ENCODE peak calls at places on chromosomes 5 and 9, in four cellular contexts. One of them, this sample, is unnamed.

GRCh38 chr9:19551124-19551929 is 142.5 kb downstream of the ACER2 start:
- DNase-seq in K562: no peak
- DNase-seq in GM12878: peak
- DNase-seq in SK-N-SH: no peak
- DNase-seq in this sample: peak

GRCh38 chr9:130880599-130881220 is 15.9 kb downstream of the QRFP start:
- DNase-seq in K562: no peak
- DNase-seq in GM12878: no peak
- DNase-seq in SK-N-SH: no peak
- DNase-seq in this sample: no peak

GRCh38 chr9:131781069-131781468 is 41.2 kb upstream of the RAPGEF1 start:
- DNase-seq in K562: no peak
- DNase-seq in GM12878: no peak
- DNase-seq in SK-N-SH: no peak
- DNase-seq in this sample: no peak

GRCh38 chr5:142433526-142434321 is 108.9 kb upstream of the SPRY4 start:
- DNase-seq in K562: no peak
- DNase-seq in GM12878: no peak
- DNase-seq in SK-N-SH: no peak
- DNase-seq in this sample: peak

GRCh38 chr5:90226433-90227099 is 183.0 kb downstream of the CETN3 start:
- DNase-seq in K562: no peak
- DNase-seq in GM12878: no peak
- DNase-seq in SK-N-SH: peak
- DNase-seq in this sample: no peak

GRCh38 chr9:696332-697090 is 145.0 kb upstream of the DMRT1 start:
- DNase-seq in K562: no peak
- DNase-seq in GM12878: no peak
- DNase-seq in SK-N-SH: no peak
- DNase-seq in this sample: peak

GRCh38 chr9:34985311-34985899 is 4.1 kb upstream of the DNAJB5 start:
- DNase-seq in K562: peak
- DNase-seq in GM12878: no peak
- DNase-seq in SK-N-SH: peak
- DNase-seq in this sample: peak

GRCh38 chr9:71911908-71912325 is 478 bp downstream of the C9orf85 start:
- DNase-seq in K562: no peak
- DNase-seq in GM12878: no peak
- DNase-seq in SK-N-SH: peak
- DNase-seq in this sample: no peak

GRCh38 chr9:30075451-30076199 is 2308.8 kb upstream of the ACO1 start:
- DNase-seq in K562: no peak
- DNase-seq in GM12878: peak
- DNase-seq in SK-N-SH: no peak
- DNase-seq in this sample: peak

GRCh38 chr5:8981496-8981895 is 564.4 kb downstream of the SEMA5A start:
- DNase-seq in K562: no peak
- DNase-seq in GM12878: no peak
- DNase-seq in SK-N-SH: no peak
- DNase-seq in this sample: no peak

GRCh38 chr5:172721455-172722308 is 49.3 kb downstream of the DUSP1 start:
- DNase-seq in K562: no peak
- DNase-seq in GM12878: no peak
- DNase-seq in SK-N-SH: no peak
- DNase-seq in this sample: no peak

GRCh38 chr9:131349881-131350563 is 43.9 kb upstream of the PRRC2B start:
- DNase-seq in K562: peak
- DNase-seq in GM12878: no peak
- DNase-seq in SK-N-SH: peak
- DNase-seq in this sample: peak

GRCh38 chr5:10091701-10092100 is 158.0 kb downstream of the ATPSCKMT start:
- DNase-seq in K562: no peak
- DNase-seq in GM12878: no peak
- DNase-seq in SK-N-SH: no peak
- DNase-seq in this sample: no peak

GRCh38 chr9:114169940-114170791 is 14.8 kb downstream of the COL27A1 start:
- DNase-seq in K562: no peak
- DNase-seq in GM12878: no peak
- DNase-seq in SK-N-SH: no peak
- DNase-seq in this sample: no peak

GRCh38 chr5:35135239-35135700 is 87.5 kb upstream of the AGXT2 start:
- DNase-seq in K562: no peak
- DNase-seq in GM12878: no peak
- DNase-seq in SK-N-SH: no peak
- DNase-seq in this sample: peak

GRCh38 chr5:11247224-11247623 is 486.2 kb upstream of the DAP start:
- DNase-seq in K562: no peak
- DNase-seq in GM12878: no peak
- DNase-seq in SK-N-SH: no peak
- DNase-seq in this sample: no peak

GRCh38 chr5:54115768-54116403 is 194.5 kb downstream of the ARL15 start:
- DNase-seq in K562: no peak
- DNase-seq in GM12878: no peak
- DNase-seq in SK-N-SH: peak
- DNase-seq in this sample: no peak

GRCh38 chr9:127057970-127058644 is 64.3 kb downstream of the ANGPTL2 start:
- DNase-seq in K562: no peak
- DNase-seq in GM12878: no peak
- DNase-seq in SK-N-SH: no peak
- DNase-seq in this sample: no peak

GRCh38 chr9:87518702-87519335 is 21.2 kb downstream of the DAPK1 start:
- DNase-seq in K562: peak
- DNase-seq in GM12878: no peak
- DNase-seq in SK-N-SH: no peak
- DNase-seq in this sample: no peak

GRCh38 chr5:71719092-71719964 is at the start of gene CARTPT:
- DNase-seq in K562: peak
- DNase-seq in GM12878: no peak
- DNase-seq in SK-N-SH: peak
- DNase-seq in this sample: no peak

GRCh38 chr9:84667571-84668203 is 1.8 kb upstream of the NTRK2 start:
- DNase-seq in K562: no peak
- DNase-seq in GM12878: no peak
- DNase-seq in SK-N-SH: peak
- DNase-seq in this sample: no peak

GRCh38 chr5:171562822-171563221 is 143.4 kb downstream of the FGF18 start:
- DNase-seq in K562: no peak
- DNase-seq in GM12878: no peak
- DNase-seq in SK-N-SH: no peak
- DNase-seq in this sample: no peak

GRCh38 chr9:117491491-117491890 is 76.6 kb upstream of the ASTN2 start:
- DNase-seq in K562: no peak
- DNase-seq in GM12878: no peak
- DNase-seq in SK-N-SH: no peak
- DNase-seq in this sample: peak

GRCh38 chr9:121447341-121447834 is 52.3 kb downstream of the GGTA1 start:
- DNase-seq in K562: no peak
- DNase-seq in GM12878: no peak
- DNase-seq in SK-N-SH: no peak
- DNase-seq in this sample: no peak

GRCh38 chr9:118209343-118209742 is 505.1 kb downstream of the TLR4 start:
- DNase-seq in K562: no peak
- DNase-seq in GM12878: no peak
- DNase-seq in SK-N-SH: no peak
- DNase-seq in this sample: no peak

GRCh38 chr5:143977891-143978448 is 166.0 kb downstream of the HMHB1 start:
- DNase-seq in K562: no peak
- DNase-seq in GM12878: no peak
- DNase-seq in SK-N-SH: no peak
- DNase-seq in this sample: no peak

GRCh38 chr9:137278913-137279711 is 1.6 kb downstream of the TOR4A start:
- DNase-seq in K562: no peak
- DNase-seq in GM12878: no peak
- DNase-seq in SK-N-SH: peak
- DNase-seq in this sample: no peak

GRCh38 chr9:27791311-27791710 is 218.0 kb upstream of the C9orf72 start:
- DNase-seq in K562: no peak
- DNase-seq in GM12878: no peak
- DNase-seq in SK-N-SH: no peak
- DNase-seq in this sample: no peak

GRCh38 chr5:2805080-2805479 is 53.6 kb upstream of the IRX2 start:
- DNase-seq in K562: no peak
- DNase-seq in GM12878: no peak
- DNase-seq in SK-N-SH: no peak
- DNase-seq in this sample: no peak

GRCh38 chr5:113140837-113141661 is 164.5 kb downstream of the DCP2 start:
- DNase-seq in K562: no peak
- DNase-seq in GM12878: no peak
- DNase-seq in SK-N-SH: no peak
- DNase-seq in this sample: no peak

GRCh38 chr5:35926389-35927051 is 11.9 kb downstream of the CAPSL start:
- DNase-seq in K562: peak
- DNase-seq in GM12878: no peak
- DNase-seq in SK-N-SH: peak
- DNase-seq in this sample: peak

GRCh38 chr5:80184235-80185023 is 71.4 kb downstream of the SERINC5 start:
- DNase-seq in K562: no peak
- DNase-seq in GM12878: no peak
- DNase-seq in SK-N-SH: no peak
- DNase-seq in this sample: peak
- TF ChIP-seq MAX in K562: no peak
- TF ChIP-seq MAX in GM12878: no peak
- TF ChIP-seq MAX in SK-N-SH: no peak
- TF ChIP-seq MAX in this sample: peak

GRCh38 chr9:36486454-36486932 is 86.2 kb upstream of the MELK start:
- DNase-seq in K562: peak
- DNase-seq in GM12878: no peak
- DNase-seq in SK-N-SH: no peak
- DNase-seq in this sample: no peak

GRCh38 chr9:36488322-36488838 is 84.3 kb upstream of the MELK start:
- DNase-seq in K562: no peak
- DNase-seq in GM12878: no peak
- DNase-seq in SK-N-SH: no peak
- DNase-seq in this sample: no peak

GRCh38 chr9:36485647-36486453 is 85.8 kb upstream of the RNF38 start:
- DNase-seq in K562: no peak
- DNase-seq in GM12878: no peak
- DNase-seq in SK-N-SH: peak
- DNase-seq in this sample: no peak

GRCh38 chr9:36487482-36488321 is 85.0 kb upstream of the MELK start:
- DNase-seq in K562: peak
- DNase-seq in GM12878: peak
- DNase-seq in SK-N-SH: peak
- DNase-seq in this sample: peak

DNA sequence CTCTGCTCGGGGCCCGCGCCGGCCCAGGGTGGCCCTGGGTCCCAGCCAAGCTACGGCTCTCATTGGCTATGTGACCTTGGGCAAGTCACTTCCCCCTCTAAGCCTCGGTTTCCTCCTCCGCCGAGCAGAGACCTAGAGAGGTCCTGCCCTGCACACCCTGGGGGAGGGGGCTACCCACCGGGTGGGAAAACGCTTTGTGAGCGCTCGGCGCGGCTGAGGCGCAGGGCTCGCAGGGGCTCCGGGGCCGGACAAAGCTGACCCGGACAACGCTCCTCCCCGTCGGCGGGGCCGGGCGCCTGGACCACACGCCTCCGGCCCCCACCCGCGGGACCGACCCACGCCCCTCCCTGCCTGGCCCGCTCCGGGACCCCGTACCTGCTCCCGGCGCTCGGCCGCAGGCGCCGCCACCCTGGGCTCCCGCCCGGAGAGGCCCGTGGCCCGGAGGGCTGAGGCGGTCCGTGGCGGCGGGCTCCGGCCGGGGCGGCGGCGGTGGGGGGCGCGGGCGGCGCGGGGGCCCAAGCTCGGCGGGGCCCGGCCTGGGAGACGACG is 85.7 kb upstream of the MELK start:
- DNase-seq in K562: peak
- DNase-seq in GM12878: no peak
- DNase-seq in SK-N-SH: peak
- DNase-seq in this sample: peak
- TF ChIP-seq MXI1 in K562: no peak
- TF ChIP-seq MXI1 in GM12878: no peak
- TF ChIP-seq MXI1 in SK-N-SH: no peak
- TF ChIP-seq MXI1 in this sample: no peak

DNA sequence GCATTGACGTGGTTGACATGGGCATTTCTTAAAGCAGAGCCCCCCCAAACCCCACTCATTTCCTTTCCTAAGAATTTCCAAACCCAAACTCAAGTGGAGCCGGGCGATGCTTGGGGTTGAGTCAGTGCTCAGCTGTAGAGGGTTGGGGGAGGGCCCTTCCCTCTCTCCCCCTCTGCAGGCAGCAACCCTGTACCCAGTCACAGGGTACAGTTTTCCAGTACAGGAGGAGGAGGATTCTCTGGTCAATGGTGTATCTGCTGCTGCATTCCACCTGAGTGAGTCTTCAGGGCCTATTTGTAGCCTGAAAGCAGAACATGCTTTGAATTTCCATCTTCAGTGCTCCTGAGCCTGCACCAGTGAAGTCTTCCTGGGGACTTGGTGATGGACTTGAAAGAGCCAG is 55.8 kb downstream of the ENTREP1 start:
- DNase-seq in K562: no peak
- DNase-seq in GM12878: no peak
- DNase-seq in SK-N-SH: no peak
- DNase-seq in this sample: no peak
- TF ChIP-seq MAX in K562: no peak
- TF ChIP-seq MAX in GM12878: no peak
- TF ChIP-seq MAX in SK-N-SH: no peak
- TF ChIP-seq MAX in this sample: no peak

GRCh38 chr5:176744584-176744965 is 65.8 kb upstream of the UNC5A start:
- DNase-seq in K562: peak
- DNase-seq in GM12878: no peak
- DNase-seq in SK-N-SH: peak
- DNase-seq in this sample: no peak

GRCh38 chr5:176748967-176749935 is 61.1 kb upstream of the UNC5A start:
- DNase-seq in K562: no peak
- DNase-seq in GM12878: no peak
- DNase-seq in SK-N-SH: no peak
- DNase-seq in this sample: no peak

GRCh38 chr5:176750144-176750543 is 60.2 kb upstream of the UNC5A start:
- DNase-seq in K562: no peak
- DNase-seq in GM12878: no peak
- DNase-seq in SK-N-SH: no peak
- DNase-seq in this sample: no peak

GRCh38 chr5:176747670-176748072 is 62.7 kb upstream of the UNC5A start:
- DNase-seq in K562: no peak
- DNase-seq in GM12878: no peak
- DNase-seq in SK-N-SH: no peak
- DNase-seq in this sample: no peak

GRCh38 chr5:176748073-176748966 is 62.0 kb upstream of the UNC5A start:
- DNase-seq in K562: no peak
- DNase-seq in GM12878: no peak
- DNase-seq in SK-N-SH: peak
- DNase-seq in this sample: no peak
- TF ChIP-seq MXI1 in K562: no peak
- TF ChIP-seq MXI1 in GM12878: no peak
- TF ChIP-seq MXI1 in SK-N-SH: no peak
- TF ChIP-seq MXI1 in this sample: no peak

GRCh38 chr5:180090098-180090768 is 18.7 kb upstream of the RNF130 start:
- DNase-seq in K562: peak
- DNase-seq in GM12878: no peak
- DNase-seq in SK-N-SH: peak
- DNase-seq in this sample: peak
- TF ChIP-seq MAX in K562: no peak
- TF ChIP-seq MAX in GM12878: no peak
- TF ChIP-seq MAX in SK-N-SH: no peak
- TF ChIP-seq MAX in this sample: no peak

This sample was measured in HepG2.